ENCODE peak calls at places on chromosomes 16 and 17, in nine cellular contexts. G, U, B, K, Q, S, W, R and H are unnamed samples.

GRCh38 chr16:10037771-10038170 is 144.5 kb downstream of the GRIN2A start:
- DNase-seq in Q (no peak), G (no peak), W (no peak), R (no peak), B (no peak), S (no peak), U (no peak), K (no peak), H (no peak)

GRCh38 chr17:78559024-78559423 is 18.2 kb downstream of the DNAH17 start:
- DNase-seq in R (no peak), G (no peak), S (no peak), U (no peak), Q (no peak), B (no peak), W (no peak), K (no peak), H (no peak)

GRCh38 chr17:79760197-79760906 is 17.6 kb upstream of the CBX2 start:
- DNase-seq in R (no peak), U (no peak), G (no peak), W (no peak), B (no peak), S (no peak), Q (no peak), K (no peak), H (no peak)

GRCh38 chr17:82803185-82803584 is 36.6 kb downstream of the ZNF750 start:
- DNase-seq in K (no peak), B (no peak), G (no peak), W (no peak), S (no peak), Q (no peak), R (no peak), U (no peak), H (no peak)

GRCh38 chr17:8173871-8174322 is 2.3 kb downstream of the TMEM107 start:
- DNase-seq in K (peak), R (peak), S (no peak), Q (no peak), B (no peak), G (no peak), U (no peak), W (no peak), H (no peak)

GRCh38 chr17:50596191-50597037 is 35.9 kb downstream of the CACNA1G start:
- DNase-seq in R (no peak), U (no peak), K (peak), W (no peak), Q (no peak), S (no peak), B (no peak), G (no peak), H (no peak)

GRCh38 chr17:55426851-55427586 is 5.4 kb upstream of the MMD start:
- DNase-seq in B (no peak), R (no peak), Q (no peak), G (peak), U (peak), K (no peak), S (no peak), W (no peak), H (peak)

GRCh38 chr16:1779234-1779701 is 3.1 kb downstream of the SPSB3 start:
- DNase-seq in W (no peak), R (no peak), K (no peak), G (no peak), Q (no peak), B (no peak), S (no peak), U (no peak), H (no peak)

GRCh38 chr17:39700148-39700987 is 504 bp downstream of the ERBB2 start:
- DNase-seq in K (peak), W (no peak), B (no peak), R (no peak), Q (no peak), G (peak), U (peak), S (no peak), H (no peak)

GRCh38 chr17:32546031-32546444 is 59.2 kb downstream of the CDK5R1 start:
- DNase-seq in U (no peak), K (peak), B (no peak), R (no peak), Q (no peak), G (no peak), W (no peak), S (no peak), H (no peak)

GRCh38 chr17:34980681-34981537 is 597 bp downstream of the LIG3 start:
- DNase-seq in B (peak), R (peak), U (peak), G (peak), Q (peak), S (peak), W (peak), K (peak), H (peak)

GRCh38 chr16:26070595-26071170 is 378.9 kb downstream of the HS3ST4 start:
- DNase-seq in Q (no peak), S (no peak), U (no peak), B (no peak), R (no peak), G (no peak), K (no peak), W (no peak), H (no peak)

GRCh38 chr17:49016775-49017463 is 19.7 kb downstream of the IGF2BP1 start:
- DNase-seq in B (no peak), Q (no peak), W (no peak), R (peak), S (no peak), U (peak), K (peak), G (peak), H (no peak)

GRCh38 chr17:63754046-63754445 is 12.4 kb upstream of the STRADA start:
- DNase-seq in B (no peak), Q (no peak), R (no peak), W (no peak), G (no peak), K (no peak), U (no peak), S (no peak), H (no peak)

GRCh38 chr17:38735161-38735997 is 5.2 kb downstream of the CISD3 start:
- DNase-seq in Q (no peak), K (peak), W (peak), G (no peak), R (peak), B (no peak), S (peak), U (peak), H (peak)

GRCh38 chr17:7354262-7354781 is 634 bp upstream of the TMEM95 start:
- DNase-seq in R (peak), B (no peak), U (peak), G (peak), S (no peak), K (no peak), Q (no peak), W (no peak), H (no peak)

GRCh38 chr16:31476305-31477219 is 4.6 kb downstream of the TGFB1I1 start:
- DNase-seq in R (no peak), K (peak), G (no peak), S (peak), W (peak), Q (no peak), U (no peak), B (no peak), H (peak)

GRCh38 chr16:56400458-56400857 is 24.9 kb downstream of the AMFR start:
- DNase-seq in S (no peak), K (no peak), W (no peak), U (no peak), R (no peak), G (no peak), B (no peak), Q (no peak), H (no peak)

GRCh38 chr17:57313276-57313835 is 57.0 kb downstream of the MSI2 start:
- DNase-seq in W (no peak), K (peak), R (no peak), Q (no peak), B (no peak), G (no peak), U (no peak), S (no peak), H (no peak)

GRCh38 chr16:13110124-13110796 is 208.9 kb downstream of the SHISA9 start:
- DNase-seq in G (no peak), S (no peak), R (peak), B (peak), Q (peak), U (no peak), W (no peak), K (peak), H (no peak)

GRCh38 chr16:3282103-3282746 is 1.1 kb upstream of the ZNF263 start:
- DNase-seq in U (peak), B (no peak), W (no peak), Q (no peak), G (peak), R (no peak), S (no peak), K (peak), H (no peak)

GRCh38 chr17:75594499-75595283 is 7.1 kb downstream of the MYO15B start:
- DNase-seq in Q (no peak), R (peak), U (no peak), W (no peak), G (no peak), K (peak), S (no peak), B (no peak), H (no peak)

GRCh38 chr16:85327731-85328664 is 215.7 kb upstream of the CIBAR2 start:
- DNase-seq in Q (peak), W (no peak), U (peak), B (no peak), S (peak), K (peak), G (no peak), R (no peak), H (no peak)

GRCh38 chr17:70072900-70073299 is 2.1 kb upstream of the KCNJ16 start:
- DNase-seq in R (no peak), K (no peak), W (no peak), B (no peak), G (no peak), Q (no peak), U (no peak), S (no peak), H (no peak)

GRCh38 chr16:28491080-28491969 is 549 bp downstream of the CLN3 start:
- DNase-seq in Q (no peak), U (peak), S (peak), G (no peak), W (peak), B (no peak), K (peak), R (no peak), H (peak)
- TF ChIP-seq CTCF in Q (peak), U (peak), S (peak), G (peak), W (peak), B (no peak), K (peak), R (no peak), H (peak)

GRCh38 chr17:42118545-42118944 is 2.6 kb downstream of the KAT2A start:
- DNase-seq in U (peak), Q (no peak), R (peak), K (peak), W (no peak), B (no peak), G (peak), S (no peak), H (peak)
- TF ChIP-seq CTCF in U (peak), Q (peak), R (peak), K (peak), W (peak), B (no peak), G (peak), S (peak), H (peak)

GRCh38 chr17:15213381-15214087 is 51.6 kb downstream of the PMP22 start:
- DNase-seq in G (peak), S (no peak), Q (no peak), K (peak), U (peak), R (peak), B (no peak), W (no peak), H (no peak)
- TF ChIP-seq CTCF in G (peak), S (peak), Q (peak), K (peak), U (peak), R (peak), B (no peak), W (peak), H (no peak)

GRCh38 chr16:88672776-88673175 is 9.9 kb upstream of the MVD start:
- DNase-seq in U (no peak), S (no peak), B (no peak), G (no peak), R (peak), Q (no peak), K (peak), W (no peak), H (no peak)
- TF ChIP-seq CTCF in U (peak), S (no peak), B (no peak), G (peak), R (peak), Q (peak), K (peak), W (peak), H (peak)

DNA sequence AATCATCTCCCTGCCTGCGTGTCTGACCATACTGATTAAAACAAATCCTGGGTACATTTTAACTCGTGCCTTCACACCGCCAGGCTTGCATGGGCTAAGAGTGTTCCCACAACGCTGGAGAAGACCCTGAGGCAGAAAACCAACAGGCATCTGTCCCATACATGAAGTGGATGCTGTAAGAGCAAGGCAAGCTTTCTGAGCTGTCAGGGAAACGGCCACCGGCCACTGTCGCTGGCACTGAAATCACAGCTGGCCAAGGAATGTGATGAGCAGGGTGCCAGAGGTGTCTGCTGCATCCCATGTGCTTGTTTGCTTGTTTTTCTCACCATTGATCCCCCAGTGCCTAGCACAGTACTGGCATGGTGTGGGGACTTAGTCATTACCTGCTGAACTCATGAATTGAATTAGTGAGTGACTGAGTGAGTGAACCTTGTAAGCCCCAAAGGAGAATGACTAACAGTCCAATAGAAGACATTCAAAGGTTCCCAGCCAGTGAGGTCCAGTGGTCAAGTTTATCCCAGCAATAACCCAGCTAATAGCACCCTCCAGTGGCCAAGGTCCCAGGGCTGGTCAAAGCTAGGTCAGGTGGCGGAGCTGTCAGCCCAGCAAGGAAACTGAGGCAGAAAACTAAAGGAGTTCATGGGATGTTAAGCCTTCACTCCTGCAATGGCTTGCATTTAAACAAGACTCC is 92.7 kb upstream of the CDH5 start:
- DNase-seq in K (peak), U (peak), B (no peak), W (no peak), G (peak), S (no peak), R (peak), Q (no peak), H (no peak)
- TF ChIP-seq CTCF in K (peak), U (peak), B (no peak), W (no peak), G (peak), S (no peak), R (no peak), Q (peak), H (no peak)

DNA sequence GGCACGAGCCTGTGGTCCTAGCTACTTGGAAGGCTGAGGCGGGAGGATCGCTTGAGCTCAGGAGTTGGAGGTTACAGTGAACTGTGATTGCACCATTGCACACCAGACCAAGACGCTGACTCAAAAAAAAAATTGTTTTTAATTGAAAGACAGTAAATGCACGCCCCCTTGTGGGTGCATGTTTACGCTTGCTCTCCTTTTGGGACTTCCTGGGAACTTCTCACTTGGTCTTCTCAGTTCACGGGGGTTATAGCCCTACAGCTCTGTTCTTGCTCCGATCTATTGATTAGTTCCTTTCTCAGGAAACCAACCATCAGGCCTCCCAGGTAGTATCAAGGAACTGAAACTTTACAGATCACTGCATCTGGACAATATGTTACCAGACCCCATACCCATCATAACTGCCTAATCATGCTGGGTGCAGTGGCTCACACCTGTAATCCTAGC is 14.2 kb upstream of the RIPOR1 start:
- DNase-seq in S (peak), U (peak), Q (peak), G (peak), R (peak), W (peak), B (no peak), K (peak), H (peak)
- TF ChIP-seq CTCF in S (peak), U (peak), Q (peak), G (peak), R (peak), W (peak), B (peak), K (peak), H (peak)